ENCODE peak calls at places on chromosomes 13 and 19, in six cellular contexts. O is stomach, B is foreskin fibroblast, R is sigmoid colon, Q is heart right ventricle, S is AG09309. H is an unnamed sample.

GRCh38 chr19:19105365-19106060 is 32.8 kb downstream of the TMEM161A start:
- DNase-seq in O (peak), B (peak), R (peak), Q (peak), S (no peak), H (peak)

GRCh38 chr19:33235269-33235995 is 9.8 kb upstream of the SLC7A10 start:
- DNase-seq in O (peak), B (peak), R (peak), Q (peak), S (peak), H (peak)

GRCh38 chr13:25846227-25846984 is 205.4 kb downstream of the SHISA2 start:
- DNase-seq in O (no peak), B (peak), R (no peak), Q (no peak), S (no peak), H (no peak)

GRCh38 chr19:36686365-36687213 is 823 bp upstream of the ZNF567 start:
- DNase-seq in O (no peak), B (peak), R (no peak), Q (peak), S (no peak), H (peak)

GRCh38 chr13:83350569-83350968 is 531.7 kb downstream of the SLITRK1 start:
- DNase-seq in O (no peak), B (peak), R (no peak), Q (no peak), S (no peak), H (peak)

GRCh38 chr13:78680064-78680463 is 21.1 kb upstream of the OBI1 start:
- DNase-seq in O (no peak), B (no peak), R (no peak), Q (no peak), S (no peak), H (no peak)

GRCh38 chr13:46507978-46508377 is 45.0 kb upstream of the LRCH1 start:
- DNase-seq in O (no peak), B (peak), R (no peak), Q (no peak), S (no peak), H (peak)

GRCh38 chr13:73722120-73722519 is 412.1 kb downstream of the KLF12 start:
- DNase-seq in O (no peak), B (peak), R (no peak), Q (no peak), S (peak), H (peak)

GRCh38 chr13:35833571-35834305 is 297.4 kb downstream of the DCLK1 start:
- DNase-seq in O (no peak), B (no peak), R (no peak), Q (no peak), S (no peak), H (no peak)

GRCh38 chr19:20325151-20325550 is 158.1 kb downstream of the ZNF486 start:
- DNase-seq in O (no peak), B (no peak), R (no peak), Q (no peak), S (no peak), H (no peak)

GRCh38 chr19:35316560-35316959 is 12.4 kb upstream of the CD22 start:
- DNase-seq in O (no peak), B (no peak), R (no peak), Q (no peak), S (no peak), H (no peak)

GRCh38 chr19:35322014-35322413 is 7.0 kb upstream of the CD22 start:
- DNase-seq in O (no peak), B (no peak), R (no peak), Q (no peak), S (no peak), H (no peak)

GRCh38 chr19:35318679-35319448 is 10.1 kb upstream of the CD22 start:
- DNase-seq in O (peak), B (peak), R (peak), Q (peak), S (peak), H (peak)

GRCh38 chr19:35317464-35318043 is 11.4 kb upstream of the CD22 start:
- DNase-seq in O (no peak), B (no peak), R (no peak), Q (no peak), S (no peak), H (no peak)

DNA sequence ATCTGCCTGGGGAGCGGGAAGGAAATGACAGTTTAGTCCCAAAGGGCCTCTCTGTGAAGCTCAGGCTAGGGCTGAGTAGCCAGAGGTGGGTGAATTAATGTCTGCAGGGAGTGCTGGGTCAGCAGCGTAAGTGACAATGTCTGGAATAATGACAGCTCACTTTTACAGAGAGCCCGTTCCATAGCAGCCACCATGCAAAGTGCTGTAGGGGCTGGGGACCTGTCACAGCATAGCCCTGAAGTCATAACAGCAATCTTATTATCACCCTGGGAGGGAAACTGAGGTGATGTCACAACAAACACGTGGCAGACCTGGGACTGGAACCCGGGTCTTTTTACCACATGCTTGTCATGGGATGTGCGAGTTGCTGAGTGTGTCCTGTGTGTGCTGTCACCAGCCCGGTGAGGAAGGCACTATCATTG is 8.7 kb upstream of the CD22 start:
- DNase-seq in O (no peak), B (no peak), R (no peak), Q (no peak), S (no peak), H (no peak)
- H3K4me3 ChIP-seq in O (no peak), B (no peak), R (no peak), Q (no peak), S (no peak), H (no peak)

GRCh38 chr19:2201473-2202148 is 34.5 kb downstream of the PLEKHJ1 start:
- DNase-seq in O (no peak), B (no peak), R (no peak), Q (no peak), S (no peak), H (peak)

GRCh38 chr19:2197270-2197669 is 33.5 kb downstream of the DOT1L start:
- DNase-seq in O (no peak), B (no peak), R (no peak), Q (no peak), S (no peak), H (no peak)

GRCh38 chr19:2199861-2200623 is 36.1 kb downstream of the PLEKHJ1 start:
- DNase-seq in O (no peak), B (no peak), R (no peak), Q (no peak), S (no peak), H (no peak)

GRCh38 chr19:2198317-2198716 is 34.6 kb downstream of the DOT1L start:
- DNase-seq in O (no peak), B (no peak), R (no peak), Q (no peak), S (no peak), H (no peak)

DNA sequence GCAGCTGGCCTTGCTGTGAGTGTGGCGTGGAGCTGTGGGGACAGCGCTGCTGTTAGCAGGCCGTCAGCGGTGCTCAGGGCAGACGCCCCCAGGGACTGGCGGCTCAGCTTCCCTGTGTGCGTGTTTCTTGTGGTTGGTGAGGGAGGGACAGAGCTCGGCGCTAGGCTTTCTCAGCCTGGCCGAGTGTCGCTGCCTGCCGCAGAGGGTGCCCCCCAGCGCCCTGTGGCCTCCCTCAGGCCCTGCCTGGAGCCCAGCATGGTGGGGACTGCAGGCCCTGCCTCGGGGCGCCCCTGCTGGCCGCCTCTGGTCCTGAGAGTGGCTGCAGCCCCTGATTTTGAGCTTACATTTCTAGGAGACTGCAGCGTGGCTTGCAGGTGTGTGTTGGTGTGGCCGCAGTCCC is 35.5 kb downstream of the DOT1L start:
- DNase-seq in O (no peak), B (peak), R (no peak), Q (no peak), S (no peak), H (no peak)
- TF ChIP-seq CTCF in O (no peak), B (no peak), R (no peak), Q (peak), S (peak), H (no peak)

DNA sequence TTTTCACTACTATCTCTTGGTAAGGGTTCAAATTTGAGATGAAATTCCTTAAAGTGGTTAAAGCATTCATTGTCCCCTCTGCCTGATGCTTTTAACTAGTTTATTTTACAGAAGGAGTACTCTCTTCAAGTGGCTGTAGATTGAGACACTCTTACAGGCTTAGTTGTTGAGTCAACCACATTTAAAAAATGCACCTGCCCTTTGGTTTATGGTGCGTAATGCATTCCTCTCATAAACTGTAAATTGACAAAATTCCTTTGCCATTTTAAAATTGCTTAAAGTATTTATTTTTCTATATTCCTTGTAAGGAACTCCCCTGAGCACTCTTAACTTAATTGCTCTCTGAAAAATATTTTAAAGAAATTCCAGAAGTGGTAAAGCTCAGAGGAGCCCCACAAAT is 826 bp upstream of the GPC5 start:
- DNase-seq in O (no peak), B (no peak), R (no peak), Q (no peak), S (no peak), H (no peak)
- H3K4me3 ChIP-seq in O (no peak), B (no peak), R (no peak), Q (no peak), S (no peak), H (no peak)

DNA sequence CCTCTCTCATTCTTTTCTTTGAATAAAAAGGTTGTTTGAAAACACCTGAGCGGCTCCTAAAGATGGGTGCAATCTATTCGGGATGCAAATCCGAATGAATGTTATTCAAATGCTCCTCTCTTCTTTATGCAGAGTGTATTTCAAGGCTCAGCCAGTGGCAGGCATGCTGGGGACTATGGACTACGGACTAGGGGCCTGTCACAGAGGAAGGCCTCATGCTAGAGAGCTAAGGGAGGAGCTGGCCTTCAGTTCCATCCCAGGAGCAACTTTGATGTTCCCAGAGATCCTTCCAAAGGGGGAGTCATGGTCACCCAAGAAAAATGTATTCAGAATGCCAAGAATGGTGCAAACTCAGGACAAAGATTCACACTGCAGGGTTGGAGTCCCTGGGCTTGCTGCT is 9.3 kb downstream of the ALOX5AP start:
- DNase-seq in O (no peak), B (no peak), R (no peak), Q (no peak), S (no peak), H (no peak)
- TF ChIP-seq CTCF in O (no peak), B (no peak), R (no peak), Q (no peak), S (no peak), H (no peak)

DNA sequence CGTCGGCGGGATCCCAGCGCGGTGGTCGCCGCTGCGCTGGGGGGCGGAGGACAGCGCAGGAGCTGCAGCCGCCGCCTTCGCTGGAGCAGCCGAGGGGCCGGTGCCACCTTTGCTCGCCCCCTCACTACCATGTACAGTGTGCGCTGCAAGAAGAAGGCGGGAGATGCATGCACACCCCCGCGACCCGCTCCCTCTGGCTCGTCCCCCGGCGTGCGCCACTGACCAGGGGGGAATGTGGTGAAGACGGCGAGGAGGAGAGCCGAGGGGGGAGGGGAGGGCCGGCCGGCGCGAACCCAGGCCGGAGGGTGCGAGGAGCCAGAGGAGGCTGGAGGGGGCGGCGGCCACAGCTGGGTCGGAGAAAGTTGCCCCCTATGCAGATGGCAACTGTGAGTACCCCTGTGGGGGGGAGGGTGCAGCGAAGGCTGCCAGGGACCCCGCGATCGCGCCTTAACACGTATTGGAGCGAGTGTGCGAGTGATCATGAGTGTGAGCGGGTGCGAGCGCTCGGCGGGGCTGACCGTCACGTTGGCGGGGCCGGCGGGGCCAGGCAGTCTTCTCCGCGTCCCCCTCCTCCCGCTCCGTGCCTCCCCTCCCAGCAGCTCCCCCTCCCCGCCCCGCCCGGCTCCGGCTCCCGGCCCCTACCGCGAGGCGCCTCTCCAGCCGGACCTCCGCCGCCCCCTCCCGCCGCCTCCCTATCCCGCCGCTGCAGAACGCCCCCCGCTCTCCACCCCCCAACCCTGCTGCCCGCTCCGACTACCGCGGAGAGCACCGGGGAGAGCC is 843 bp downstream of the SLITRK5 start:
- DNase-seq in O (no peak), B (no peak), R (no peak), Q (no peak), S (no peak), H (no peak)
- H3K4me3 ChIP-seq in O (peak), B (peak), R (peak), Q (peak), S (peak), H (peak)

GRCh38 chr13:40749327-40749726 is 21.7 kb downstream of the MRPS31 start:
- DNase-seq in O (no peak), B (no peak), R (no peak), Q (no peak), S (no peak), H (no peak)
- TF ChIP-seq CTCF in O (no peak), B (no peak), R (no peak), Q (no peak), S (no peak), H (peak)

DNA sequence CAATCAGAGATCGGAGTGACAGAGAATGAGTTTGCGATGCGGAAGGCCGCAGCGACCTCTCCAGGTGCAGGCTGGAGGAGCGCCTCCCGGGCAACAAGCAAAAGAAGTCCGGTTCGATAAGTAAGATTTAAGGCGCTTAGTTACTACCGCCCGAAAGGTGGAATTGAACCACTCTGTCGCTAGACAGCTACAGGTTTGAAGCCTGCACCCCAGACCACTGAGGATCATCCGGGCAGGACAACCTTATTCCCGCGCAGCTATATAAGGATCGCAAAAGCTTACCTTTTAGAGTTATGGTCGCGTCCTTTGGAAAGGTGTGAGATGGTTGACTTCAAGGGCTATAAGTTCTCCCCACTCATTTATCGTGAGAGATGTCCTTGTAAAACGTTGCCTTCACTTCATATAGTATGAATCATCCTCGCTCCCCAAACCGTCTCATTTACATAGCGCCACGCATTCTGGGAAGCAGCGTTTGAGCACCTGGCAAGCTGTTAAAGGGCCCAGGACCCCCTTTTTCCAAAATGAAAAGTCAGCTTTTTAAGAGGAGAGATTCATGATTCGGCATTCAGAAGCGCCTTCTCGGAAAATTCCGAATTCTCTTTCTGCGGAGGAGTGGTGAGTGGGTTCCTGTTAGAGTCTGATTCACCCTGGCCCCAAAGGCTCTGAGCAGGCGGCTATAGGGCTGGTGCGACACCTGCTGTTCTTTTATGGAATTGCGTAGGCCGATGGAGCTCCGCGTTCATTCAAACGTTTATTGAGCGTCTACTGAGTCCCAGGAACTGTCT is 10.8 kb downstream of the FOSB start:
- DNase-seq in O (peak), B (peak), R (peak), Q (peak), S (peak), H (peak)
- H3K4me3 ChIP-seq in O (peak), B (peak), R (peak), Q (no peak), S (peak), H (peak)

GRCh38 chr19:10921909-10922637 is 6.4 kb downstream of the YIPF2 start:
- DNase-seq in O (no peak), B (no peak), R (no peak), Q (no peak), S (no peak), H (no peak)

GRCh38 chr19:10921199-10921879 is 7.1 kb downstream of the YIPF2 start:
- DNase-seq in O (no peak), B (no peak), R (no peak), Q (no peak), S (no peak), H (no peak)

GRCh38 chr19:10920288-10920655 is 8.2 kb downstream of the YIPF2 start:
- DNase-seq in O (no peak), B (no peak), R (no peak), Q (no peak), S (no peak), H (no peak)

GRCh38 chr19:10919352-10920287 is 8.8 kb downstream of the YIPF2 start:
- DNase-seq in O (no peak), B (no peak), R (no peak), Q (no peak), S (no peak), H (no peak)

DNA sequence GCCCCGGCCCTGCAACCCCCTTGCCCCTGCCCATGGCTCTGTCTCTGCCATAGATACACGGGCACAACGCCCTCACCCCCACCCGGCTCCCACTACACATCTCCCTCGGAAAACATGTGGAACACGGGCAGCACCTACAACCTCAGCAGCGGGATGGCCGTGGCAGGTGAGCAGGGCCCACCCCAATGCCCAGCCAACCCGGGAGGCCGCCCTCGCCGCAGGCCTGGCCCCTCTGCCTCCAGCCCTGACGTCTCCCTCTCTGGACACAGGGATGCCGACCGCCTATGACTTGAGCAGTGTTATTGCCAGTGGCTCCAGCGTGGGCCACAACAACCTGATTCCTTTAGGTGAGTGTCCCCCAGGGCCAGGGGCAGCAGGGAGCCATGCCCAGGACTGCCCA is 7.7 kb downstream of the YIPF2 start:
- DNase-seq in O (no peak), B (no peak), R (no peak), Q (no peak), S (no peak), H (no peak)
- TF ChIP-seq CTCF in O (no peak), B (no peak), R (no peak), Q (no peak), S (no peak), H (no peak)

H was measured in fibroblast of mammary gland.